ENCODE peak calls at places on chromosome 10, in five cellular contexts. One of them, this sample, is unnamed.
A peak's percentile ranks its signal among the peaks of the same experiment; 100 is the strongest.

GRCh38 chr10:116653885-116654284 is 33.1 kb downstream of the PNLIPRP2 start:
- DNase-seq in tibial nerve: no peak
- DNase-seq in uterus: no peak
- DNase-seq in testis: no peak
- DNase-seq in transverse colon: no peak
- DNase-seq in this sample: peak; percentile 8

GRCh38 chr10:97494863-97495506 is 3.2 kb downstream of the MMS19 start:
- DNase-seq in tibial nerve: no peak
- DNase-seq in uterus: no peak
- DNase-seq in testis: no peak
- DNase-seq in transverse colon: no peak
- DNase-seq in this sample: no peak

GRCh38 chr10:114022751-114023150 is 20.9 kb upstream of the ADRB1 start:
- DNase-seq in tibial nerve: no peak
- DNase-seq in uterus: no peak
- DNase-seq in testis: no peak
- DNase-seq in transverse colon: no peak
- DNase-seq in this sample: peak; percentile 14

GRCh38 chr10:88386204-88386877 is 196.8 kb downstream of the RNLS start:
- DNase-seq in tibial nerve: no peak
- DNase-seq in uterus: no peak
- DNase-seq in testis: no peak
- DNase-seq in transverse colon: no peak
- DNase-seq in this sample: no peak

GRCh38 chr10:113129117-113129516 is 179.1 kb downstream of the TCF7L2 start:
- DNase-seq in tibial nerve: no peak
- DNase-seq in uterus: no peak
- DNase-seq in testis: no peak
- DNase-seq in transverse colon: no peak
- DNase-seq in this sample: no peak

GRCh38 chr10:133124357-133125211 is 35.4 kb upstream of the KNDC1 start:
- DNase-seq in tibial nerve: peak; percentile 8
- DNase-seq in uterus: no peak
- DNase-seq in testis: no peak
- DNase-seq in transverse colon: peak; percentile 8
- DNase-seq in this sample: no peak

GRCh38 chr10:119737827-119738226 is 12.0 kb downstream of the INPP5F start:
- DNase-seq in tibial nerve: no peak
- DNase-seq in uterus: no peak
- DNase-seq in testis: no peak
- DNase-seq in transverse colon: peak; percentile 30
- DNase-seq in this sample: no peak

GRCh38 chr10:75542902-75543301 is 111.5 kb downstream of the LRMDA start:
- DNase-seq in tibial nerve: peak; percentile 35
- DNase-seq in uterus: peak; percentile 82
- DNase-seq in testis: peak; percentile 14
- DNase-seq in transverse colon: peak; percentile 30
- DNase-seq in this sample: no peak

GRCh38 chr10:78627254-78627795 is 441.4 kb upstream of the ZMIZ1 start:
- DNase-seq in tibial nerve: no peak
- DNase-seq in uterus: no peak
- DNase-seq in testis: no peak
- DNase-seq in transverse colon: no peak
- DNase-seq in this sample: no peak

GRCh38 chr10:1567742-1568495 is 169.4 kb downstream of the ADARB2 start:
- DNase-seq in tibial nerve: no peak
- DNase-seq in uterus: no peak
- DNase-seq in testis: no peak
- DNase-seq in transverse colon: no peak
- DNase-seq in this sample: no peak

GRCh38 chr10:109914966-109915365 is 8.3 kb downstream of the XPNPEP1 start:
- DNase-seq in tibial nerve: no peak
- DNase-seq in uterus: no peak
- DNase-seq in testis: no peak
- DNase-seq in transverse colon: peak; percentile 54
- DNase-seq in this sample: no peak

GRCh38 chr10:26044123-26044749 is 110.2 kb downstream of the MYO3A start:
- DNase-seq in tibial nerve: no peak
- DNase-seq in uterus: no peak
- DNase-seq in testis: peak; percentile 48
- DNase-seq in transverse colon: peak; percentile 18
- DNase-seq in this sample: no peak

GRCh38 chr10:34017281-34017680 is 682.8 kb upstream of the NRP1 start:
- DNase-seq in tibial nerve: no peak
- DNase-seq in uterus: no peak
- DNase-seq in testis: no peak
- DNase-seq in transverse colon: no peak
- DNase-seq in this sample: no peak

GRCh38 chr10:132452216-132452650 is 55.2 kb downstream of the PWWP2B start:
- DNase-seq in tibial nerve: no peak
- DNase-seq in uterus: no peak
- DNase-seq in testis: no peak
- DNase-seq in transverse colon: peak; percentile 30
- DNase-seq in this sample: no peak

GRCh38 chr10:47286591-47287325 is 13.2 kb upstream of the GDF10 start:
- DNase-seq in tibial nerve: no peak
- DNase-seq in uterus: no peak
- DNase-seq in testis: no peak
- DNase-seq in transverse colon: no peak
- DNase-seq in this sample: no peak

GRCh38 chr10:78551184-78552005 is 517.4 kb upstream of the ZMIZ1 start:
- DNase-seq in tibial nerve: no peak
- DNase-seq in uterus: peak; percentile 13
- DNase-seq in testis: no peak
- DNase-seq in transverse colon: no peak
- DNase-seq in this sample: no peak

GRCh38 chr10:77251297-77252013 is 386.2 kb downstream of the KCNMA1 start:
- DNase-seq in tibial nerve: no peak
- DNase-seq in uterus: no peak
- DNase-seq in testis: peak; percentile 65
- DNase-seq in transverse colon: no peak
- DNase-seq in this sample: no peak

GRCh38 chr10:35613597-35614226 is 8.6 kb downstream of the GJD4 start:
- DNase-seq in tibial nerve: no peak
- DNase-seq in uterus: no peak
- DNase-seq in testis: no peak
- DNase-seq in transverse colon: no peak
- DNase-seq in this sample: no peak

GRCh38 chr10:118721005-118721876 is 33.5 kb downstream of the CACUL1 start:
- DNase-seq in tibial nerve: peak; percentile 46
- DNase-seq in uterus: peak; percentile 34
- DNase-seq in testis: peak; percentile 85
- DNase-seq in transverse colon: peak; percentile 58
- DNase-seq in this sample: no peak

GRCh38 chr10:113780681-113781250 is 29.3 kb downstream of the PLEKHS1 start:
- DNase-seq in tibial nerve: no peak
- DNase-seq in uterus: no peak
- DNase-seq in testis: no peak
- DNase-seq in transverse colon: no peak
- DNase-seq in this sample: no peak

GRCh38 chr10:7300327-7300726 is 110.5 kb downstream of the SFMBT2 start:
- DNase-seq in tibial nerve: no peak
- DNase-seq in uterus: peak; percentile 43
- DNase-seq in testis: no peak
- DNase-seq in transverse colon: no peak
- DNase-seq in this sample: no peak

GRCh38 chr10:24115403-24115802 is 93.5 kb upstream of the KIAA1217 start:
- DNase-seq in tibial nerve: no peak
- DNase-seq in uterus: no peak
- DNase-seq in testis: no peak
- DNase-seq in transverse colon: no peak
- DNase-seq in this sample: peak; percentile 87

GRCh38 chr10:81213360-81213759 is 661.6 kb upstream of the NRG3 start:
- DNase-seq in tibial nerve: no peak
- DNase-seq in uterus: no peak
- DNase-seq in testis: no peak
- DNase-seq in transverse colon: no peak
- DNase-seq in this sample: no peak

GRCh38 chr10:103658049-103658577 is 164.6 kb downstream of the NEURL1 start:
- DNase-seq in tibial nerve: no peak
- DNase-seq in uterus: no peak
- DNase-seq in testis: peak; percentile 49
- DNase-seq in transverse colon: no peak
- DNase-seq in this sample: no peak

GRCh38 chr10:103661198-103661950 is 167.9 kb downstream of the NEURL1 start:
- DNase-seq in tibial nerve: peak; percentile 85
- DNase-seq in uterus: peak; percentile 89
- DNase-seq in testis: peak; percentile 92
- DNase-seq in transverse colon: peak; percentile 77
- DNase-seq in this sample: peak; percentile 96

GRCh38 chr10:103660364-103661197 is 167.1 kb downstream of the NEURL1 start:
- DNase-seq in tibial nerve: no peak
- DNase-seq in uterus: no peak
- DNase-seq in testis: peak; percentile 45
- DNase-seq in transverse colon: no peak
- DNase-seq in this sample: no peak

GRCh38 chr10:103661951-103662405 is 168.5 kb downstream of the NEURL1 start:
- DNase-seq in tibial nerve: no peak
- DNase-seq in uterus: no peak
- DNase-seq in testis: no peak
- DNase-seq in transverse colon: no peak
- DNase-seq in this sample: no peak

DNA sequence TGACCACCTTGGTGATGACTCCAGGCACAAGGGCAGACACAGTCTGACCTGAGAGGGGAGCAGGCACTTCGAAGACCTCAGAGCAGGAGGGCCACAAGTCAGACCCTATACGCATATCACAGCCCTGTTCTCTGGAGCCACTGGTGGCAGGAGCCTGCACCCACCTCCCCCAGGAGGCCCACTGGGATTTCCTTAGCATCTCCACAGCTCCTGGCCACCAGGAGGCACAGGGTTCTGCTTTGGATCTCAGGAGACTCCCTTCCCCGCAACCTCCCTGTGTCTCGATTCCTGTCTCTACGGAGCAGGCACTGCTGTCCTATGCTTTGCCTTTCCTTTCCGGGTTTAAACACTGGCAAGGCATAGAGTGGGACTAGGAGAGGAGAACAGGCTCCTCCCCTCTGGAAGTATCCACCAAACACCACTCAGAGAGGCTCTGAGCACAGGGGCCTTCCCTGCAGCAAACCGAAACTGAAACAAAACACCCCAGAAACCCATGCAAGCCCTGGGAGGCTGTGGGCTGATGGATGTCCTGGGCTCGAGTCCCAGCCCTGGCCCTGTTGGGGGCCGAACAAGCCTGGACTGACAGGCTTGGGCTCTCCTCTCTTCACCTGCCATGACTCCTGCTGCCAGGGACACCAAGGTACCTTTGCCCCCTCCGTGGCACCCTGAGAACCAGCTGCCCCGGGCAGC is 166.3 kb downstream of the NEURL1 start:
- DNase-seq in tibial nerve: no peak
- DNase-seq in uterus: peak; percentile 77
- DNase-seq in testis: peak; percentile 84
- DNase-seq in transverse colon: peak; percentile 63
- DNase-seq in this sample: no peak
- TF ChIP-seq POLR2A in tibial nerve: peak; percentile 56
- TF ChIP-seq POLR2A in uterus: peak; percentile 31
- TF ChIP-seq POLR2A in testis: no peak
- TF ChIP-seq POLR2A in transverse colon: no peak
- TF ChIP-seq POLR2A in this sample: no peak

GRCh38 chr10:102503264-102504178 is at the start of gene SUFU:
- DNase-seq in tibial nerve: peak; percentile 97
- DNase-seq in uterus: peak; percentile 98
- DNase-seq in testis: peak; percentile 100
- DNase-seq in transverse colon: peak; percentile 99
- DNase-seq in this sample: peak; percentile 99

GRCh38 chr10:102501201-102502028 is 1.1 kb downstream of the ACTR1A start:
- DNase-seq in tibial nerve: no peak
- DNase-seq in uterus: no peak
- DNase-seq in testis: no peak
- DNase-seq in transverse colon: no peak
- DNase-seq in this sample: no peak

GRCh38 chr10:102502337-102503151 is at the start of gene ACTR1A:
- DNase-seq in tibial nerve: peak; percentile 88
- DNase-seq in uterus: peak; percentile 96
- DNase-seq in testis: peak; percentile 98
- DNase-seq in transverse colon: peak; percentile 97
- DNase-seq in this sample: peak; percentile 98

GRCh38 chr10:102500621-102501149 is 1.8 kb downstream of the ACTR1A start:
- DNase-seq in tibial nerve: no peak
- DNase-seq in uterus: no peak
- DNase-seq in testis: no peak
- DNase-seq in transverse colon: no peak
- DNase-seq in this sample: no peak

GRCh38 chr10:102502029-102502336 is 529 bp downstream of the ACTR1A start:
- DNase-seq in tibial nerve: peak; percentile 98
- DNase-seq in uterus: peak; percentile 99
- DNase-seq in testis: peak; percentile 100
- DNase-seq in transverse colon: peak; percentile 99
- DNase-seq in this sample: peak; percentile 100
- TF ChIP-seq POLR2A in tibial nerve: no peak
- TF ChIP-seq POLR2A in uterus: peak; percentile 45
- TF ChIP-seq POLR2A in testis: no peak
- TF ChIP-seq POLR2A in transverse colon: no peak
- TF ChIP-seq POLR2A in this sample: no peak

GRCh38 chr10:5413012-5413938 is 918 bp downstream of the NET1 start:
- DNase-seq in tibial nerve: no peak
- DNase-seq in uterus: no peak
- DNase-seq in testis: no peak
- DNase-seq in transverse colon: no peak
- DNase-seq in this sample: no peak

GRCh38 chr10:5416981-5417380 is 4.6 kb downstream of the NET1 start:
- DNase-seq in tibial nerve: no peak
- DNase-seq in uterus: no peak
- DNase-seq in testis: no peak
- DNase-seq in transverse colon: no peak
- DNase-seq in this sample: peak; percentile 82

GRCh38 chr10:5406918-5407317 is 2.3 kb upstream of the TUBAL3 start:
- DNase-seq in tibial nerve: no peak
- DNase-seq in uterus: no peak
- DNase-seq in testis: no peak
- DNase-seq in transverse colon: no peak
- DNase-seq in this sample: no peak

GRCh38 chr10:5411941-5412276 is 448 bp upstream of the NET1 start:
- DNase-seq in tibial nerve: no peak
- DNase-seq in uterus: no peak
- DNase-seq in testis: no peak
- DNase-seq in transverse colon: no peak
- DNase-seq in this sample: no peak

GRCh38 chr10:5412277-5412941 is at the start of gene NET1:
- DNase-seq in tibial nerve: peak; percentile 80
- DNase-seq in uterus: peak; percentile 87
- DNase-seq in testis: peak; percentile 95
- DNase-seq in transverse colon: peak; percentile 92
- DNase-seq in this sample: peak; percentile 96
- TF ChIP-seq POLR2A in tibial nerve: no peak
- TF ChIP-seq POLR2A in uterus: no peak
- TF ChIP-seq POLR2A in testis: no peak
- TF ChIP-seq POLR2A in transverse colon: peak; percentile 58
- TF ChIP-seq POLR2A in this sample: peak; percentile 29

GRCh38 chr10:12042797-12043651 is at the start of gene UPF2:
- DNase-seq in tibial nerve: peak; percentile 96
- DNase-seq in uterus: peak; percentile 99
- DNase-seq in testis: peak; percentile 97
- DNase-seq in transverse colon: peak; percentile 99
- DNase-seq in this sample: peak; percentile 99
- TF ChIP-seq POLR2A in tibial nerve: no peak
- TF ChIP-seq POLR2A in uterus: no peak
- TF ChIP-seq POLR2A in testis: no peak
- TF ChIP-seq POLR2A in transverse colon: no peak
- TF ChIP-seq POLR2A in this sample: no peak

This sample was measured in esophagus muscularis mucosa.